ENCODE peak calls at places on chromosomes 6 and 20, in four cellular contexts. S is activated naive CD8-positive, alpha-beta T cell treated with anti-CD3 and anti-CD28 coated beads, Interleukin-2, amount 50 U/mL, for 24 hours; A is HT-29; E is SK-MEL-5. M is an unnamed sample.
A peak's percentile ranks its signal among the peaks of the same experiment; 100 is the strongest.

GRCh38 chr6:54335871-54336270 is 27.6 kb downstream of the TINAG start:
- DNase-seq in S (no peak), A (peak; percentile 59), E (no peak), M (no peak)

GRCh38 chr6:105892577-105893262 is 193.4 kb upstream of the PRDM1 start:
- DNase-seq in S (no peak), A (no peak), E (no peak), M (no peak)

GRCh38 chr6:35140991-35141720 is at the start of gene TCP11:
- DNase-seq in S (peak; percentile 54), A (no peak), E (no peak), M (no peak)

GRCh38 chr6:82410151-82410621 is 46.6 kb downstream of the TPBG start:
- DNase-seq in S (no peak), A (no peak), E (no peak), M (no peak)

GRCh38 chr20:50913976-50914375 is 17.3 kb downstream of the ADNP start:
- DNase-seq in S (no peak), A (no peak), E (no peak), M (peak; percentile 32)

GRCh38 chr20:19070681-19071441 is 141.6 kb upstream of the SLC24A3 start:
- DNase-seq in S (no peak), A (no peak), E (no peak), M (no peak)

GRCh38 chr20:53859684-53860083 is 210.7 kb downstream of the BCAS1 start:
- DNase-seq in S (no peak), A (no peak), E (no peak), M (no peak)

GRCh38 chr6:116513224-116513875 is 1.9 kb downstream of the CALHM5 start:
- DNase-seq in S (no peak), A (no peak), E (no peak), M (no peak)

GRCh38 chr6:160535270-160535669 is 128.8 kb downstream of the LPA start:
- DNase-seq in S (no peak), A (no peak), E (no peak), M (no peak)

GRCh38 chr6:30508890-30509736 is 19.8 kb downstream of the HLA-E start:
- DNase-seq in S (no peak), A (no peak), E (no peak), M (peak; percentile 56)

GRCh38 chr6:108896111-108896661 is 48.0 kb downstream of the ARMC2 start:
- DNase-seq in S (no peak), A (no peak), E (no peak), M (peak; percentile 36)

GRCh38 chr6:110265273-110265672 is 85.0 kb downstream of the CDC40 start:
- DNase-seq in S (no peak), A (no peak), E (no peak), M (no peak)

GRCh38 chr6:138979365-138979764 is 8.7 kb downstream of the REPS1 start:
- DNase-seq in S (no peak), A (no peak), E (no peak), M (no peak)

M was measured in foreskin melanocyte.